ENCODE peak calls at places on chromosomes 12 and 14, in five cellular contexts. B is kidney epithelial cell, M is HepG2, Y is cardiac fibroblast, A is cardiac muscle cell. S is an unnamed sample.

GRCh38 chr14:73227812-73228781 is 9.2 kb upstream of the PAPLN start:
- DNase-seq in B (peak; percentile 95), M (peak; percentile 38), Y (peak; percentile 96), A (no peak), S (peak; percentile 80)

GRCh38 chr12:52063986-52064649 is 5.7 kb upstream of the ATG101 start:
- DNase-seq in B (no peak), M (no peak), Y (peak; percentile 91), A (no peak), S (no peak)

GRCh38 chr12:105409881-105410471 is 79.5 kb downstream of the C12orf75 start:
- DNase-seq in B (no peak), M (no peak), Y (peak; percentile 85), A (peak; percentile 54), S (no peak)

GRCh38 chr14:76811561-76811960 is 1.1 kb downstream of the ANGEL1 start:
- DNase-seq in B (no peak), M (no peak), Y (no peak), A (no peak), S (no peak)

GRCh38 chr12:8081228-8081920 is 700 bp upstream of the NECAP1 start:
- DNase-seq in B (no peak), M (no peak), Y (no peak), A (peak; percentile 9), S (no peak)

GRCh38 chr12:87428701-87429277 is 600.4 kb downstream of the C12orf50 start:
- DNase-seq in B (no peak), M (no peak), Y (peak; percentile 61), A (no peak), S (no peak)

GRCh38 chr12:18171571-18171970 is 81.6 kb upstream of the RERGL start:
- DNase-seq in B (no peak), M (no peak), Y (no peak), A (no peak), S (no peak)

GRCh38 chr12:26853303-26854027 is 20.5 kb upstream of the ITPR2 start:
- DNase-seq in B (no peak), M (peak; percentile 58), Y (peak; percentile 76), A (peak; percentile 66), S (no peak)

GRCh38 chr12:123001467-123001866 is 21.0 kb downstream of the ARL6IP4 start:
- DNase-seq in B (no peak), M (no peak), Y (no peak), A (no peak), S (no peak)

GRCh38 chr12:59444932-59445331 is 150.9 kb upstream of the SLC16A7 start:
- DNase-seq in B (no peak), M (no peak), Y (peak; percentile 33), A (no peak), S (no peak)

GRCh38 chr12:100211698-100212097 is 11.1 kb downstream of the ACTR6 start:
- DNase-seq in B (no peak), M (no peak), Y (no peak), A (no peak), S (no peak)

GRCh38 chr12:43742106-43742505 is 16.5 kb downstream of the PUS7L start:
- DNase-seq in B (peak; percentile 14), M (no peak), Y (peak; percentile 81), A (no peak), S (peak; percentile 17)

GRCh38 chr14:99752486-99753121 is 40.6 kb upstream of the EML1 start:
- DNase-seq in B (peak; percentile 55), M (no peak), Y (peak; percentile 59), A (no peak), S (peak; percentile 39)

GRCh38 chr12:115336506-115336905 is 652.5 kb upstream of the TBX3 start:
- DNase-seq in B (no peak), M (no peak), Y (no peak), A (no peak), S (no peak)

GRCh38 chr12:57461326-57461903 is 1.8 kb downstream of the GLI1 start:
- DNase-seq in B (no peak), M (no peak), Y (peak; percentile 59), A (peak; percentile 71), S (no peak)

GRCh38 chr12:8780389-8780788 is 42.0 kb upstream of the A2ML1 start:
- DNase-seq in B (no peak), M (peak; percentile 16), Y (peak; percentile 60), A (peak; percentile 45), S (no peak)

GRCh38 chr12:2372735-2373134 is 319.9 kb downstream of the CACNA1C start:
- DNase-seq in B (no peak), M (no peak), Y (no peak), A (no peak), S (no peak)

GRCh38 chr14:100341301-100342031 is 18.3 kb downstream of the SLC25A47 start:
- DNase-seq in B (peak; percentile 82), M (no peak), Y (peak; percentile 75), A (no peak), S (peak; percentile 12)

GRCh38 chr14:94592457-94592856 is 11.2 kb downstream of the SERPINA5 start:
- DNase-seq in B (no peak), M (no peak), Y (no peak), A (no peak), S (no peak)

GRCh38 chr12:14701808-14702568 is 5.6 kb upstream of the GUCY2C start:
- DNase-seq in B (no peak), M (no peak), Y (no peak), A (no peak), S (no peak)

GRCh38 chr14:73749706-73750105 is 35.5 kb upstream of the PNMA1 start:
- DNase-seq in B (no peak), M (no peak), Y (no peak), A (no peak), S (no peak)

DNA sequence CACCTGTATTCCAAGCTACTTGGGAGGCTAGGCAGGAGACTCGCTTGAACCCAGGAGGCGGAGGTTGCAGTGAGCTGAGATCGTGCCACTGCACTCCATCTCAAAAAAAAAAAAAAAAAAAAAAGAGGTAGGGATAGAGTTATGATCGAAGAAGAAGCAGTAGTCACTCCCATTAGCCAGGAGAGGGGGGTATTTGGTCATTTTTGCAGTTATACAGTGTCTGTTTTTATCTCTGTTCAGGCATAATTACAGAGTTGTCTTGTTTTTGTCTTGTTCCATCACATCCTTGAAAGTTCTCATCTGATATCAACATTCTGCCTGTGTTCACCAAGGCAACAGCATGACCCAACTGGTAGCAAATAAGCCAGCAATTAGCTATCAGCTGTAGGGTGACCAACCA is 98.5 kb upstream of the TMPO start:
- DNase-seq in B (no peak), M (no peak), Y (peak; percentile 82), A (no peak), S (no peak)
- TF ChIP-seq CTCF in B (peak; percentile 19), M (peak; percentile 28), Y (peak; percentile 51), A (peak; percentile 52), S (peak; percentile 39)

GRCh38 chr14:102554835-102555819 is 37.3 kb upstream of the RCOR1 start:
- DNase-seq in B (no peak), M (no peak), Y (peak; percentile 55), A (peak; percentile 75), S (no peak)
- H3K4me3 ChIP-seq in B (peak overlapping the region; percentile 59), M (no peak overlapping the region), Y (peak overlapping the region; percentile 58), A (peak overlapping the region; percentile 52), S (peak overlapping the region; percentile 38)

GRCh38 chr12:5276327-5276880 is 155.5 kb upstream of the NTF3 start:
- DNase-seq in B (no peak), M (no peak), Y (no peak), A (no peak), S (no peak)

DNA sequence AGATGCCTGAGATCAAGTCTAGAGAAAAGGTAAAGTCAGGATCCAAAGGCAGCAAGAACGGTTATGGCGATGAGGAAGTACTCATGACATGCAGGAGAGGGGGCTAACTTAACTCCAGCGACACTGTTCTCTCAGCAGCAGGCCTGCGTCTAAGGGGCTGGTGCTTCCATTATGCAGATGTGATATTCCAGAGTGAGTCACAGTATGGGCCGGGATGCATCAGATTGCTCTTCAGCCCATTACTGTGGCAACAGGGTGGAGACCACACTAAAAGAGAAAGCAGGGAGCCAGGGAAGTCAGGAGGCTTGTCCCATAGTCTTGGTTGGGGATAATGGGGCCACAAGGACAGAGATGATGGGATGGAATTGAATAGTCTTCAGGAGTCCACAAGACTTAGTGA is 151.8 kb upstream of the NTF3 start:
- DNase-seq in B (no peak), M (no peak), Y (no peak), A (no peak), S (no peak)
- TF ChIP-seq CTCF in B (no peak), M (no peak), Y (no peak), A (no peak), S (no peak)

DNA sequence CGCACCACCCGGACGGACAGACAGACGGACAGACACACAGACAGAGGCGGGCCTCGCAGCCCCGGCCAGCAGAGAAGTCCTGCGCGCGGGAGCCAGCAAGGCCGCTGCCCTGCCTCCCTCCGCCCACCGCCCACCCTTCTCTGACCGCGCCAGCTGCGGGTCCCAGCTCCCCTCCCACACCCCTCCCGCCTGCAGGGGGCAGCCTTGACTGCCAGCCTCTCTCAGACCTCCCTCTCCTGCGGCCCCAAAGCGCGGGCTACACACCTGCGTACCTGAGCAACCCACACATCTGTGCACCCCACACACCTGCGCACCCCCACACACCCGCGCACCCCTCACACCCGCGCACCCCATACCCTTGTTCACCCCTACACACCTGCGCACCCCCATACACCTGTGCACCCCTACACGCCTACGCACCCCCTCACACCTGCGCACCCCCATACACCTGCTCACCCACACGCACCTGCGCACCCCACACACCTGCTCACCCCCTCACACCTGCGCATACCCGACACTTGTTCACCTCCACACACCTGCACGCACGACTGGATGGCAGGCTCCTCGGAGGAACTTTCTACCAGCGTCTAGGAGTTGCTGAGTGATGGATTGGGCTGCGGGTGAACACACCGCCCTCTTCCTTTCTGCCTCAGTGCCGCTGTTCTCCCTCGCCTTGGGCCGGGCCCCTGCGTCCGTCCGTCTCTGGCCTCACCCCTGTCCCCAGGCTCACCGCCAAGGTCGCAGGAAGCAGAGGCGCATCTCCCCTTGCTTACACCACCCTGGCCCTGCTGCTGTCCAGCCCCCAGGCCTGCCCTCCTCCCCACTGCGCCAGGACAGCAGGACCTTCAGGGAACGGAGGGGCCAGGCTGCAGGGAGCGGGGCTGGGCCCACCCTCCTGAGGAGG is 20.8 kb upstream of the TMEM106C start:
- DNase-seq in B (no peak), M (peak; percentile 6), Y (no peak), A (no peak), S (no peak)
- H3K4me3 ChIP-seq in B (no peak overlapping the region), M (no peak overlapping the region), Y (no peak overlapping the region), A (no peak overlapping the region), S (no peak overlapping the region)

DNA sequence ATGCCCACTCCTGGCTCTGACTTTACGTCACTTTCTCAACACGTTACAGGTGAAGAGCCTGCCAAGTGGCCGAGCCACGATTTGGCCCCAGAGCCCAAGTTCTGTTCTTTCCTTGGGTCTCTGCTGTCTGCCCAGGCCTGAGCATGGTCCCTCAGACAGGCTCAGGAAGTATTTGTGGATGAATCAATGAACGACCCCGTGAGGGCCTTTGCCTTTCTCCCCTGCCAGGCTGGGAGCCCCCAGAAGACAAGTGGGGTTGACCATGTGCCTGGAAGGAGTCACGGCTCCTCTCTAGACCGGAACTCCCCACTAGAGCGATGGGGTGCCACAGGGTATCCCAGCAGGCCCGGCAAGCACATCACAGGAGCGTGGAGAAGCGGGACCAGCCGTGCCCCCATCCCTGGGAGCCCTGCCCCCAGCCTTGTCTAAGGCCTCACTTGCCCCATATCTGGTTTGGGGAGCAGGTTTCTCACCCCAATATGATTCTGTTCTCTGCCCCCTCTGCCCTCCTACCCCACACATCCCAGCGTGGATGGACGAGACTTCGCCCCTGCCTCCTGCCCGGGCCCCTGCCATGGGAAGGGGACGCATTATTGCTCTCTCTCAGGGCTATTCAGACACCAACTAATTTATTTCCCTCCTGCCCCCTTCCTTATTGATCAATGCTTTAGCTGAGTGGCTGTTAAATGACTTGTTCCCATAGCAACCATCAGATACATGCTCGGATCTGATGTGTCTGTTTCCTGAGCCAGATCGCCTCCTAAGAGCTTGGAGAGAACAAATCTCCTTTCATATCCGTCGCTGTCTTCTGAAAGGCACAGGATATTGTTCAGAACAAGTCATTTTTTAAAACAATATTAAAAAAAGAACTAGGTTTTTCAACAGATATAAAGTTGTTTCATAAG is 69.0 kb downstream of the DIO3 start:
- DNase-seq in B (no peak), M (no peak), Y (no peak), A (no peak), S (no peak)
- TF ChIP-seq CTCF in B (no peak), M (no peak), Y (no peak), A (no peak), S (no peak)